ENCODE peak calls at places on chromosomes 3 and 15, in four cellular contexts. L is adrenal gland, O is right atrium auricular region, E is upper lobe of right lung. Z is an unnamed sample.
A peak's percentile ranks its signal among the peaks of the same experiment; 100 is the strongest.

GRCh38 chr3:110133971-110134370 is 796.6 kb upstream of the DPPA4 start:
- DNase-seq in L (no peak), E (no peak), O (no peak), Z (no peak)

GRCh38 chr15:27660676-27661075 is 438.4 kb downstream of the OCA2 start:
- DNase-seq in L (no peak), E (no peak), O (no peak), Z (no peak)

GRCh38 chr3:40299721-40300335 is 9.7 kb upstream of the EIF1B start:
- DNase-seq in L (peak; percentile 70), O (no peak), E (no peak), Z (peak; percentile 31)

GRCh38 chr3:185153861-185154629 is 1.2 kb upstream of the C3orf70 start:
- DNase-seq in O (no peak), E (no peak), L (no peak), Z (no peak)

GRCh38 chr15:50627351-50628055 is 59.1 kb downstream of the TRPM7 start:
- DNase-seq in O (no peak), L (no peak), E (no peak), Z (no peak)

GRCh38 chr15:79989682-79990081 is 18.7 kb upstream of the BCL2A1 start:
- DNase-seq in O (peak; percentile 23), L (peak; percentile 28), E (peak; percentile 71), Z (no peak)

GRCh38 chr3:38114052-38114874 is 22.7 kb downstream of the ACAA1 start:
- DNase-seq in E (no peak), O (no peak), L (peak; percentile 35), Z (no peak)

GRCh38 chr15:77038312-77039216 is 32.3 kb downstream of the TSPAN3 start:
- DNase-seq in E (no peak), O (no peak), L (no peak), Z (peak; percentile 23)

GRCh38 chr3:149828390-149828789 is 15.4 kb downstream of the RNF13 start:
- DNase-seq in L (no peak), E (no peak), O (no peak), Z (no peak)

GRCh38 chr15:68584704-68585573 is 6.1 kb downstream of the CORO2B start:
- DNase-seq in E (no peak), O (no peak), L (no peak), Z (no peak)

DNA sequence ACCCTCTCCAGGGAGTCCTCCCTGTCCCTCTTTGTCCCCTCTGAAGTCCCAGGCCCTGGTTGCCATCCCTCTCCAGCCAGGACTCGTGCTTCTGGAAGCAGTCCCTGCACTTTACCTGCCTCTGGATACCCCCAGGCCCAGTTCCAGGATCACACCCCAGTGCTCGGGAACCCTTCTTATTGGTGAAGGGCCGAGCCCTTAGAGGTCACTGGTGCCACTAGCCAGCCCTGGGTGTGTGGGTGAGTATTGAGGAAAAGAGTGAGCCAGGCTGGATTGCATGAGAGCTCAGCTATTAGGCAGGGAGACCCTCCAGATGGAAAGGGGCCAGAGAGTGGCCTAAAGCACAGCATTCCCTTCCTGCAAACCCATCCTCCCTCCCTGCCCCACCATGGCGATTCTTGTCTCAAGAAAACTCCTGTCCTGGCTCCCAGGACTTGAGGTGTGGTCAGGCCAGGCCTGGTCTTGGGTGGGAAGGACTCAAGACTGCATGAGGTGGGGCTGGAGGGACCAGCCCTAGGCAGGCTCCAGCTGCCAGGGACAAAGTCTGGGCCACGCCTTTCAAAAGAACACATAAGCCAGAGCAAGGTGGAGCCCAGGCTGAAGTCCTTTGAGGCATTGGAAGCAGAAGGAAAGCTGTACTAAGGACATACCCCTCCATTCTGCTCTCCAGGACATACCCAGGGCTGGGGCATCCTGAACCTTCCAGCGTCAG is 4.8 kb upstream of the PHGR1 start:
- DNase-seq in O (no peak), L (no peak), E (peak; percentile 44), Z (no peak)
- H3K4me1 ChIP-seq in O (peaks cover 53% of the 10 kb centered on the region), L (peaks cover 3% of the 10 kb centered on the region), E (peaks cover 27% of the 10 kb centered on the region), Z (peaks cover 44% of the 10 kb centered on the region)

GRCh38 chr3:39212665-39213064 is 20.3 kb upstream of the XIRP1 start:
- DNase-seq in L (no peak), O (no peak), E (no peak), Z (no peak)

GRCh38 chr3:39213613-39214012 is 21.2 kb upstream of the XIRP1 start:
- DNase-seq in O (no peak), L (no peak), E (no peak), Z (no peak)

GRCh38 chr3:39209329-39209970 is 17.1 kb upstream of the XIRP1 start:
- DNase-seq in L (no peak), E (no peak), O (no peak), Z (no peak)

GRCh38 chr3:39210078-39210477 is 17.7 kb upstream of the XIRP1 start:
- DNase-seq in O (no peak), L (no peak), E (no peak), Z (no peak)

DNA sequence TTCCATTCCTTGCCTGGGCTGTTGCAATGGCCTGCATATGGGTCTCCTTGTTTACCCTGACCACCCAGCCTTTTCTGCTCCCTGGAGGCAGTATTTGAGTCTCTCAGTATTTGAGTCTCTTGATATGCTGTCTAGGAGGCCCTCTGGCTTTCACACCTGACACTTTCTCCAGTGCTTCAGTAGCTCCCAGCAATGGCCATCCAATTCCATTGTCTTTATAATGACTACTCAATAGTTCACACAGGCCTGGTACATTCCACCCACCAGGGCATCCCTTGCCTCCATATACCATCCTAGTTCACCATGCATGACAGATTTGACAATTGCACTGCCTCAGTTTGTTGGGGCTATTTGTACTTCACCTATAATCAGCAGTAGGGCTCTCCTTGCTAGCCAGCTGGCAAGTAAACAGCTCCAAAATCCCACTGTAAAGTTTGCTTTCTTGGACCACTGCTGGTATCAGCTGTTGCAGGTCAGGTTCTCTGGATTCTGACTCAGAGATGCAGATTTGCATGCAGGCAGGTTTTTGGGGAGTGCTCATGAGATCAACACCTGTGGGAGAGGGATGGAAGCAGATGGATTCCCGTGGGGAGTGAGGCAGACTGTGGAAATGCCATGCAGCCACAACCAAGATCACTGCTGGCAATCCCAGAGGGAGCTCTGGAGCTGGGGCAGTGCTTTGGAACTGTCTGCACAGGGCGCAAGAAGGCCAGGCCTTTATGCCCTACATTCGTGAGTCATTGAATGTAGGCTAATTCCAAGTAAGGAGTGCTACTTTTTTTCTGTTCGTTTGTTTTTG is 19.1 kb upstream of the XIRP1 start:
- DNase-seq in O (no peak), L (no peak), E (no peak), Z (no peak)
- H3K4me1 ChIP-seq in O (peaks cover 5% of the 10 kb centered on the region), L (no peaks in the 10 kb centered on the region), E (peaks cover 3% of the 10 kb centered on the region), Z (no peaks in the 10 kb centered on the region)

GRCh38 chr3:162765524-162765923 is 1268.9 kb downstream of the OTOL1 start:
- DNase-seq in L (no peak), E (no peak), O (no peak), Z (no peak)
- H3K4me1 ChIP-seq in L (no peaks in the 10 kb centered on the region), E (no peaks in the 10 kb centered on the region), O (no peaks in the 10 kb centered on the region), Z (no peaks in the 10 kb centered on the region)

GRCh38 chr3:151437906-151438305 is 23.0 kb downstream of the IGSF10 start:
- DNase-seq in L (no peak), O (no peak), E (no peak), Z (no peak)
- H3K4me1 ChIP-seq in L (peaks cover 5% of the 10 kb centered on the region), O (no peaks in the 10 kb centered on the region), E (no peaks in the 10 kb centered on the region), Z (no peaks in the 10 kb centered on the region)

GRCh38 chr3:191342391-191342790 is 12.1 kb upstream of the UTS2B start:
- DNase-seq in O (no peak), E (no peak), L (no peak), Z (no peak)
- H3K4me1 ChIP-seq in O (peaks cover 82% of the 10 kb centered on the region), E (peaks cover 58% of the 10 kb centered on the region), L (peaks cover 33% of the 10 kb centered on the region), Z (peaks cover 95% of the 10 kb centered on the region)

GRCh38 chr3:169173231-169173630 is 490.3 kb downstream of the MECOM start:
- DNase-seq in L (no peak), O (no peak), E (no peak), Z (no peak)
- H3K4me1 ChIP-seq in L (no peaks in the 10 kb centered on the region), O (peaks cover 8% of the 10 kb centered on the region), E (peaks cover 9% of the 10 kb centered on the region), Z (peaks cover 12% of the 10 kb centered on the region)

DNA sequence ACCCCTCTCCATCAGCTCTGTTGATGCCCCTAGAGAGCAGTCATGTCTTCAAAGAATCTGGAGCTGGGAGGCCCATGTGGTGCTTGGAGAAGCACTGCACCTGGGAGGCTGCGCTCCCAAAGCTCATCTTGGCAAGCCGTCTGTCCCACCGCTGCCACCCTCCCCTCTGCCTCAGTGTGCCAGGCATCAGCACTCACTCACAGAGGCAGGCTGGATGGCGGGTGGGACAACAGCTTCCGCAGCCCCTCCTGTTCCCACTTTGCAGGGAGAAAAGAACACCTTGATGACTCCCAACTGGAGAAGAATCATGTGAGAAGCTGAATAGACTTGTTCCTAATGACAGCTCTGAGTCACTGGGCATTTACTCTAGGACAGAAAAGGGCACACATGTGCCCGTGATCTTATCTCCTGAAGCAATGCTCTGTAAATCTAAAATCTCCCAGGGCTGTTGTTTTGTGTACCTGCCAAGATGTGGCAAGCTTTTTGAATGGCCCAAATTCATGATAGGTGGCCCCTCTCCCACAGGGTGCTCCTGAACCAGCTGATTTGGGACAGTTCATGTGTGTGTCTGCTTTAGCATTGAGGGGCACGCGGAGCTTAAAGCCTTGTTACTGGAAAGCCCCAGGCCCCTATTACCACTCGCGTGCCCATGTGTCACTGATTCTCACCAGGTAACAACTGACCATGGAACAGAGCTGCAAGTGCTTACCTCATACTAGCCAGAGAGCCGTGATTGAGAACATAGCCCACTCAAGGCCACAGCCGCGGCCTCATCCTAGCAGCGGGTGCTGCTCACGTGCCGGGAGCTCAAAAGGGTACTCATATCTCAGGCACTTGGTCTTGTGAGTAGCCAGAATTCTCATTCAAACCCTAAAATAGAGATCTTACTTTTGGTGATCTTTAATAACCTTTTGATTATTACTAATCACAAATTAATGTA is 104.4 kb downstream of the DNAJB8 start:
- DNase-seq in L (peak; percentile 67), O (no peak), E (no peak), Z (no peak)
- H3K4me1 ChIP-seq in L (peaks cover 8% of the 10 kb centered on the region), O (peaks cover 44% of the 10 kb centered on the region), E (no peaks in the 10 kb centered on the region), Z (peaks cover 14% of the 10 kb centered on the region)

DNA sequence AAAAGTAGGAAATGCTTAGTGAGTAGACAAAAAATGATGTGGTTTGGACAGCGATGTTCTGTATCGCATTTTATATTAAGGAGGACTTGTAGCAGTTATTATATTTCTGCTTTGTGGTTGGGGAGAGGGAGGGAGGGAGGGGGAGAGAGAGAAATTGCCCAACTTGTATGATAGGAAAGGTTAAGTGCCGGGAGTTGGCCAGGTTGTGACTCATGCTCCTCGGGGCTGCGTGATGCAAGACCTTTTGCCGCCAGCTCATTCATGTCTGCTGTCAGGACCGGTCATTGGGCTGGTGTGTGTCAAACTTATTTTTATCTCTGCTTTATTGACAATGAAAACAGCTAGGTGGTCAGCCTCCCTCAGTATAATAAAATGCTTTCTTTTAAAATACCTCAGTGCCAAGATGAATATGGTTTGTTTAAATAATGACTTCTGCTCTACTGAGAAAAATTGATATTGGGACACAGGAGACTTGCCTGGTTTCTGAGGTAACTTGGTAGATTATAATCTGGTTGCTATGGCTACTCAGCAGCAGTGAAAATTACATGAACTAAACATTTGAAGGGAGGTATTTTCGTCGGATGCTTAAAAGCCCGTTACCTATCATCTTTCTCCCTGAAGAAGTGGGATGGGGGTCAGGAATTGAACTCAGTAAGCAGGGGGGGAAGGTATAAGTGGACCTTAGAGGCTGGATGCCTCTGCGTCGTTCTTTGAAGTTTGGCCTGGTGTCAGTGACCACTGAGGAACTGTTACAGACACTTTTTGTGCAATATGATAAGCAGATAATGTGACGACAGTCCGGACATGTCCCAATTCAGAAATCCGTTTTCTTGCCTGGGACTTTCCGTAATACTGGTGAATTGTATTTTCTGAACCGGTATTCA is 90.7 kb downstream of the FNDC3B start:
- DNase-seq in L (peak; percentile 99), E (peak; percentile 92), O (peak; percentile 99), Z (peak; percentile 94)
- H3K4me1 ChIP-seq in L (peaks cover 15% of the 10 kb centered on the region), E (peaks cover 65% of the 10 kb centered on the region), O (peaks cover 64% of the 10 kb centered on the region), Z (peaks cover 59% of the 10 kb centered on the region)

Z was measured in heart left ventricle.